ENCODE peak calls at places on chromosomes 2 and 18, in seven cellular contexts. P is GM13976, W is endothelial cell of umbilical vein, F is WTC11, G is right atrium auricular region, R is WERI-Rb-1, E is nephron progenitor cell. Q is an unnamed sample.

GRCh38 chr18:13563390-13563805 is 163.0 kb downstream of the FAM210A start:
- DNase-seq in P (no peak), W (no peak), F (no peak), G (no peak), R (no peak), E (no peak), Q (no peak)

GRCh38 chr2:17355608-17356329 is 162.5 kb downstream of the RAD51AP2 start:
- DNase-seq in P (peak), W (no peak), F (no peak), G (no peak), R (no peak), E (no peak), Q (no peak)

GRCh38 chr18:5295231-5295920 is at the start of gene ZBTB14:
- DNase-seq in P (peak), W (no peak), F (peak), G (no peak), R (peak), E (peak), Q (peak)

GRCh38 chr18:55083461-55083860 is 124.2 kb upstream of the CCDC68 start:
- DNase-seq in P (no peak), W (no peak), F (no peak), G (no peak), R (no peak), E (no peak), Q (no peak)

GRCh38 chr2:224919472-224920110 is 122.7 kb downstream of the DOCK10 start:
- DNase-seq in P (no peak), W (no peak), F (no peak), G (no peak), R (no peak), E (no peak), Q (no peak)

GRCh38 chr2:171909261-171909660 is 13.0 kb upstream of the HAT1 start:
- DNase-seq in P (no peak), W (no peak), F (no peak), G (no peak), R (no peak), E (no peak), Q (no peak)

GRCh38 chr18:3819933-3820332 is 370.0 kb downstream of the TGIF1 start:
- DNase-seq in P (no peak), W (no peak), F (no peak), G (no peak), R (no peak), E (no peak), Q (no peak)

GRCh38 chr2:23690421-23691105 is 236.4 kb downstream of the ATAD2B start:
- DNase-seq in P (no peak), W (no peak), F (no peak), G (no peak), R (no peak), E (no peak), Q (no peak)

GRCh38 chr2:6452702-6453481 is 412.8 kb downstream of the CMPK2 start:
- DNase-seq in P (no peak), W (no peak), F (no peak), G (no peak), R (no peak), E (no peak), Q (no peak)

GRCh38 chr2:19868705-19869550 is 32.9 kb downstream of the TTC32 start:
- DNase-seq in P (peak), W (no peak), F (peak), G (no peak), R (no peak), E (peak), Q (peak)

GRCh38 chr18:35949903-35950627 is 22.4 kb upstream of the RMP24 start:
- DNase-seq in P (peak), W (peak), F (peak), G (no peak), R (peak), E (peak), Q (peak)

GRCh38 chr18:44464401-44465185 is 216.1 kb upstream of the SETBP1 start:
- DNase-seq in P (no peak), W (no peak), F (no peak), G (no peak), R (no peak), E (no peak), Q (no peak)

GRCh38 chr18:48540329-48541025 is 1.6 kb downstream of the CTIF start:
- DNase-seq in P (peak), W (peak), F (peak), G (peak), R (peak), E (peak), Q (peak)

GRCh38 chr2:159124931-159125467 is 156.6 kb downstream of the TANC1 start:
- DNase-seq in P (no peak), W (peak), F (no peak), G (no peak), R (no peak), E (no peak), Q (no peak)

GRCh38 chr2:240914645-240915525 is 8.7 kb downstream of the CROCC2 start:
- DNase-seq in P (no peak), W (no peak), F (no peak), G (no peak), R (no peak), E (no peak), Q (no peak)
- TF ChIP-seq CTCF in P (no peak), W (no peak), F (peak), G (peak), R (no peak), E (peak), Q (peak)

DNA sequence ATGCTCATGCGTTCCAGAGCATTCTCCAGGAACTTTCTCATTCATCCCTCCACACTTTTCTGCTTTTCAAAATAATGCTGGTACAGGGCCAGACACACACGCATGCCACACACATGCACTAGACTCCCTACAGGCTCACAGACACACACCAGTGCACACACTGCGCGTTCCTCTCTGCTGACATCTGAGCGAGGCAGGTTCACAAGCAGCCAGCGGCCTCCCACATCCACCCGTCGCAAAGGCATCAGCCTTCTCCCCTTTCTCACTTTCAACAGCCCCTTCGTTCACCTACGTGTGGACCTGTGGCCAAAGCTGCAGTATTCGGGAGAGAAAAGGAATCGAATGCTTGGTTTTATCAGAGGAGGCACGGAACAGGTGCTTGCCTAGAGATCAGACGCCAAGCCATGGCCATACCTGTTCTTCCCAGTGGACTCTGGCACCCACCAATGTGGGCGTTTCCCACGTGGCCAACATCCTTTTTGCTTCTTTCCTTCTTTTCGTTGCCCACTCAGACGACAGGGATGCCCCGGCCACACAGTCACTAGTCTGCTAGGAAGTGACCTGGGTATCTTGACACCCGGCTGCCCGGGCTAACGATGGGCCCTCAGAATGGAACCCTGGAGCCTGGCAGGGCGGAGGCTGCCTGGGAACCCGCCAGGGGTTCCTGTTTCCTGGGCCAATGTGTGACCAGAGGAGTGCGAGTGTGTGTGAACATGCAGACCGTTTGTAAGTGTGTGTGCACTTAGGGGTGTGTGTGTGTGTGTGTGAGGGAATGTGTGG is 85.8 kb upstream of the ID2 start:
- DNase-seq in P (no peak), W (no peak), F (no peak), G (no peak), R (no peak), E (no peak), Q (no peak)
- TF ChIP-seq CTCF in P (no peak), W (no peak), F (no peak), G (no peak), R (no peak), E (no peak), Q (no peak)

DNA sequence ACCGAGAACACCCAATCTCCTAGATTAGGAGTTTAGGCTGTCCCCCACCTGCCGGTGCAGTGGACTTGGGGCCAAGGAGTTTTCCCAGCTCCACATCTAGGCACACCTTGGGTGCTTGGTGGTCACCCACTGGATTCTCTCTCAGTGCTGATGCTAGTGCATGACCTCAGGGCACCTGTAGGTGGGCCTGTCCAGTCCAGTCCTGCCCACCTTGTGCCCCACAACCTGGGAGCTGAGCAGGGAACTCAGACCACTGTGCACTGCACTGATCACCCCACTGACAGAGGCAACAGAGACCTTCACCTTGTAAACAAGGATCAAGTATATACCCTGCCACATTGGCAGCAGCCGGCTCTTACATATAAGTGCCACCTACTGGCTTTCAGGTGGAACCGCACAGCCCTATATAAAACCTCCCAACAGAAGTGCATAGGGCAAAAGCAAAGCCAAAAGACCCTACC is 12.7 kb upstream of the CDH19 start:
- DNase-seq in P (no peak), W (peak), F (peak), G (no peak), R (no peak), E (peak), Q (no peak)
- TF ChIP-seq CTCF in P (peak), W (peak), F (peak), G (no peak), R (peak), E (peak), Q (peak)

DNA sequence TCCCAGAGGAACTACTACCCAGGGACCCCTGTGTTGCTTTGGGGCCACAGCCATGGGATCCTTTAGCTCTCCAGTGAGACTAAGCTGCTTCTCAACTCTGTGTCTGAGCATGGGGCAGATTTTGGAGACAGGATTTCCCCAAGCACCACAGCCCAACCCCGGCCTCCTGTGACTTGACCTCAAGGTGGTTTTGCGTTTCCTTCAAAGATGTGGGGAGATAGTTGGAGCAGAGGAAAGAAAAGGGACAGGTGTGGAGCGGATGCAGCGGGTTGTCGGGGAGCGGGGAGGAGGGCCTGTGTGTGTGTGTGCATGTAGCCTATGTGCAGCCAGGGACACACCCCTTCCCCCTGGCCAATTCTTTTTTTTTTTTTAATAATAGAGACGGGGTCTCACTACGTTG is 10.2 kb downstream of the ARID5A start:
- DNase-seq in P (no peak), W (no peak), F (no peak), G (no peak), R (no peak), E (no peak), Q (no peak)
- TF ChIP-seq CTCF in P (no peak), W (no peak), F (no peak), G (no peak), R (no peak), E (no peak), Q (no peak)

DNA sequence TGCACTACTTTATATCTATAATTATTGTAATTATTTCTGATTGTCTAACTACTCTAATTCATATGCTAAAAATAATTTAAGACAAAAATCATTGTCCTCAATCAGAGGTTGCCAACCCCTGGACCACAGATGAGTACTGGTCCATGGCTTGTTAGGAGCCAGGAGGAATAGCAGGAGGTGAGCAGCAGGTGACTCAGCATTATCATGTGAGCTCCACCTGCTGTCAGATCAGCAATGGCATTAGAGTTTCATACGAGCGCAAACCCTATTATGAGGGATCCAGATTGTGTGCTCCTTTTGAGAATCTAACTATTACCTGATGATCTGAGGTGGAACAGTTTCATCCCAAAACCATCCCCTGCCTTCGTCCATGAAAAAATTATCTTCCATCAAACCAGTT is 1434.4 kb downstream of the LRP1B start:
- DNase-seq in P (no peak), W (no peak), F (peak), G (no peak), R (peak), E (no peak), Q (no peak)
- TF ChIP-seq CTCF in P (no peak), W (no peak), F (no peak), G (no peak), R (peak), E (no peak), Q (no peak)

GRCh38 chr2:207530160-207531023 is 630 bp downstream of the CREB1 start:
- DNase-seq in P (peak), W (peak), F (no peak), G (no peak), R (peak), E (peak), Q (peak)

GRCh38 chr2:207531024-207531411 is 1.3 kb downstream of the CREB1 start:
- DNase-seq in P (peak), W (no peak), F (no peak), G (no peak), R (no peak), E (no peak), Q (no peak)

GRCh38 chr2:207532676-207533075 is 2.9 kb downstream of the CREB1 start:
- DNase-seq in P (no peak), W (no peak), F (no peak), G (no peak), R (no peak), E (no peak), Q (no peak)

GRCh38 chr2:207529330-207530159 is at the start of gene CREB1:
- DNase-seq in P (peak), W (peak), F (peak), G (peak), R (peak), E (peak), Q (peak)

DNA sequence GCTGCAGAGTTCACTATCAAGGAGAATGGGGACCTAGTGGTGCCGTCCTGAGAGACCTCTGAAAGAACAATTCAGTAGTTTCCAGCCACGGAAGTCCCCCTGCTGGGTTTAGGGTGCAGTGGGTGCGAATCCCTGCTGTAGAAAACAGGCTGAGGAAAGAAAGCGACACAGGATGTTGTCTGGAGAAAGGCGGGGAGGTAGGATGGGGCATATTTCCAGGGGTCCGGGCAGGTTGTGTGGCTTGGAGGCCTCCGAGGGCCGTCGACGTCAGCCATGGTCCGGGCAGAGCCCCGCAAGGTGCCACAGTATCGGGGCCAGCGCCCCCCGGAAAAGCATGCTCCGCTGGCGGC is 807 bp upstream of the CREB1 start:
- DNase-seq in P (peak), W (peak), F (no peak), G (peak), R (no peak), E (no peak), Q (peak)
- TF ChIP-seq CTCF in P (no peak), W (no peak), F (no peak), G (peak), R (no peak), E (no peak), Q (peak)

DNA sequence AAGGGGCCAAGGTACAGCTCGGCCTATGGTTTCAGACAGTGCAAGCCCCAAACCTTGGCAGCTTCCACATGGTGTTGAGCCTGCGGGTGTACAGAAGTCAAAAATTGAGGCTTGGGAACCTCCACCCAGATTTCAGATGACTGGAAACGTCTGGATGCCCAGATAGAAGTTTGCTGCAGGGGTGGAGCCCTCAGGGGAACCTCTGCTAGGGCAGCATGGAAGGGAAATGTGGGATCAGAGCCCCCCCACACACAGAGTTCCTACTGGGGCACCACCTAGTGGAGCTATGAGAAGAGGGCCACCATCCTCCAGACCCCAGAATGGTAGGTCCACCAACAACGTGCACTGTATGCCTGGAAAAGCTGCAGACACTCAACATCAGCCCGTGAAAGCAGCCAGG is 15.0 kb upstream of the DNAH7 start:
- DNase-seq in P (no peak), W (no peak), F (no peak), G (no peak), R (no peak), E (no peak), Q (no peak)
- TF ChIP-seq CTCF in P (no peak), W (no peak), F (no peak), G (no peak), R (no peak), E (no peak), Q (no peak)

DNA sequence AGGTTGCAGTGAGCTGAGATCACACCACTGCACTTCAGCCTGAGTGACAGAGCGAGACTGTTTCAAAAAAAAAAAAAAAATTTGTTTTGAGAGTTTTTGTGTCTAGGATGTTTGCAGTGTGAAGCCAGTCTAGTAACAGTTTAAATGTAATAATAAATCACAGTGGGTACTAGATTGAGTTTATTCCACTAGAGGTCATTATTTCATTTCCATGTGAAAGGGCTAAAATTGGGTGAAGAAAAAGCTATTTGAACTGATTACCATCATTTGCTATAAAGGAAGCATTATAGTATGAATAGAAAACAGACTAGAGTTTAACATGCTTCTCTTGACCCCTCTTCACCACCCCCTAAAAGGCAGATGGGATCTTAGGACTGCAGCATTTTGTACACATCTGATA is 20.3 kb downstream of the SNRPD1 start:
- DNase-seq in P (no peak), W (peak), F (no peak), G (no peak), R (no peak), E (no peak), Q (no peak)
- TF ChIP-seq CTCF in P (no peak), W (no peak), F (no peak), G (no peak), R (no peak), E (no peak), Q (peak)

GRCh38 chr2:143574069-143574468 is 444.9 kb downstream of the ARHGAP15 start:
- DNase-seq in P (no peak), W (no peak), F (no peak), G (no peak), R (no peak), E (no peak), Q (no peak)
- TF ChIP-seq CTCF in P (no peak), W (no peak), F (no peak), G (no peak), R (no peak), E (no peak), Q (peak)